ENCODE peak calls at places on chromosomes 12 and 14, in eight cellular contexts. One of them, this sample, is unnamed.

GRCh38 chr14:90839024-90839888 is 23.0 kb upstream of the TTC7B start:
- DNase-seq in MM.1S: no peak
- DNase-seq in AG09309: no peak
- DNase-seq in fibroblast of lung: peak
- DNase-seq in activated CD4-positive, alpha-beta T cell treated with anti-CD3 and anti-CD28 coated beads, Interleukin-2, amount 50 U/mL, for 48 hours: no peak
- DNase-seq in right lobe of liver: no peak
- DNase-seq in ovary: no peak
- DNase-seq in activated effector memory CD4-positive, alpha-beta T cell treated with Interleukin-2 at 50 U/mL for 16 hours: no peak
- DNase-seq in this sample: no peak

GRCh38 chr14:102316048-102316745 is 3.3 kb upstream of the ZNF839 start:
- DNase-seq in MM.1S: peak
- DNase-seq in AG09309: no peak
- DNase-seq in ovary: peak
- DNase-seq in activated CD4-positive, alpha-beta T cell treated with anti-CD3 and anti-CD28 coated beads, Interleukin-2, amount 50 U/mL, for 48 hours: peak
- DNase-seq in right lobe of liver: peak
- DNase-seq in fibroblast of lung: peak
- DNase-seq in activated effector memory CD4-positive, alpha-beta T cell treated with Interleukin-2 at 50 U/mL for 16 hours: no peak
- DNase-seq in this sample: no peak

GRCh38 chr14:103422981-103423600 is 37.9 kb downstream of the MARK3 start:
- DNase-seq in MM.1S: no peak
- DNase-seq in fibroblast of lung: peak
- DNase-seq in right lobe of liver: no peak
- DNase-seq in AG09309: no peak
- DNase-seq in activated CD4-positive, alpha-beta T cell treated with anti-CD3 and anti-CD28 coated beads, Interleukin-2, amount 50 U/mL, for 48 hours: no peak
- DNase-seq in ovary: no peak
- DNase-seq in activated effector memory CD4-positive, alpha-beta T cell treated with Interleukin-2 at 50 U/mL for 16 hours: no peak
- DNase-seq in this sample: no peak

GRCh38 chr12:131281016-131281415 is 327.3 kb downstream of the ADGRD1 start:
- DNase-seq in ovary: peak
- DNase-seq in MM.1S: no peak
- DNase-seq in activated effector memory CD4-positive, alpha-beta T cell treated with Interleukin-2 at 50 U/mL for 16 hours: no peak
- DNase-seq in right lobe of liver: no peak
- DNase-seq in fibroblast of lung: no peak
- DNase-seq in activated CD4-positive, alpha-beta T cell treated with anti-CD3 and anti-CD28 coated beads, Interleukin-2, amount 50 U/mL, for 48 hours: no peak
- DNase-seq in AG09309: no peak
- DNase-seq in this sample: peak

GRCh38 chr14:41549821-41550597 is 56.7 kb upstream of the LRFN5 start:
- DNase-seq in MM.1S: no peak
- DNase-seq in right lobe of liver: no peak
- DNase-seq in ovary: no peak
- DNase-seq in activated CD4-positive, alpha-beta T cell treated with anti-CD3 and anti-CD28 coated beads, Interleukin-2, amount 50 U/mL, for 48 hours: no peak
- DNase-seq in activated effector memory CD4-positive, alpha-beta T cell treated with Interleukin-2 at 50 U/mL for 16 hours: no peak
- DNase-seq in AG09309: no peak
- DNase-seq in fibroblast of lung: peak
- DNase-seq in this sample: no peak

GRCh38 chr12:120362516-120363273 is 6.3 kb downstream of the MSI1 start:
- DNase-seq in MM.1S: no peak
- DNase-seq in activated CD4-positive, alpha-beta T cell treated with anti-CD3 and anti-CD28 coated beads, Interleukin-2, amount 50 U/mL, for 48 hours: no peak
- DNase-seq in right lobe of liver: no peak
- DNase-seq in AG09309: no peak
- DNase-seq in ovary: no peak
- DNase-seq in fibroblast of lung: no peak
- DNase-seq in activated effector memory CD4-positive, alpha-beta T cell treated with Interleukin-2 at 50 U/mL for 16 hours: no peak
- DNase-seq in this sample: no peak

GRCh38 chr14:85122690-85123089 is 407.3 kb upstream of the FLRT2 start:
- DNase-seq in fibroblast of lung: peak
- DNase-seq in activated effector memory CD4-positive, alpha-beta T cell treated with Interleukin-2 at 50 U/mL for 16 hours: no peak
- DNase-seq in right lobe of liver: no peak
- DNase-seq in MM.1S: no peak
- DNase-seq in AG09309: peak
- DNase-seq in activated CD4-positive, alpha-beta T cell treated with anti-CD3 and anti-CD28 coated beads, Interleukin-2, amount 50 U/mL, for 48 hours: no peak
- DNase-seq in ovary: no peak
- DNase-seq in this sample: no peak

GRCh38 chr12:46825526-46826414 is at the start of gene SLC38A4:
- DNase-seq in fibroblast of lung: peak
- DNase-seq in ovary: no peak
- DNase-seq in activated effector memory CD4-positive, alpha-beta T cell treated with Interleukin-2 at 50 U/mL for 16 hours: no peak
- DNase-seq in AG09309: no peak
- DNase-seq in MM.1S: no peak
- DNase-seq in activated CD4-positive, alpha-beta T cell treated with anti-CD3 and anti-CD28 coated beads, Interleukin-2, amount 50 U/mL, for 48 hours: no peak
- DNase-seq in right lobe of liver: peak
- DNase-seq in this sample: no peak

GRCh38 chr14:89139404-89140247 is 277.4 kb downstream of the FOXN3 start:
- DNase-seq in right lobe of liver: no peak
- DNase-seq in ovary: no peak
- DNase-seq in MM.1S: no peak
- DNase-seq in AG09309: no peak
- DNase-seq in activated effector memory CD4-positive, alpha-beta T cell treated with Interleukin-2 at 50 U/mL for 16 hours: no peak
- DNase-seq in fibroblast of lung: no peak
- DNase-seq in activated CD4-positive, alpha-beta T cell treated with anti-CD3 and anti-CD28 coated beads, Interleukin-2, amount 50 U/mL, for 48 hours: no peak
- DNase-seq in this sample: no peak

GRCh38 chr14:74835607-74836250 is 40.2 kb downstream of the PROX2 start:
- DNase-seq in fibroblast of lung: no peak
- DNase-seq in right lobe of liver: no peak
- DNase-seq in AG09309: no peak
- DNase-seq in ovary: no peak
- DNase-seq in MM.1S: no peak
- DNase-seq in activated CD4-positive, alpha-beta T cell treated with anti-CD3 and anti-CD28 coated beads, Interleukin-2, amount 50 U/mL, for 48 hours: no peak
- DNase-seq in activated effector memory CD4-positive, alpha-beta T cell treated with Interleukin-2 at 50 U/mL for 16 hours: no peak
- DNase-seq in this sample: no peak

GRCh38 chr14:73757876-73758391 is 43.8 kb upstream of the PNMA1 start:
- DNase-seq in AG09309: no peak
- DNase-seq in MM.1S: no peak
- DNase-seq in ovary: no peak
- DNase-seq in activated CD4-positive, alpha-beta T cell treated with anti-CD3 and anti-CD28 coated beads, Interleukin-2, amount 50 U/mL, for 48 hours: no peak
- DNase-seq in right lobe of liver: no peak
- DNase-seq in activated effector memory CD4-positive, alpha-beta T cell treated with Interleukin-2 at 50 U/mL for 16 hours: no peak
- DNase-seq in fibroblast of lung: no peak
- DNase-seq in this sample: no peak

GRCh38 chr14:72792051-72792788 is 101.7 kb downstream of the DPF3 start:
- DNase-seq in right lobe of liver: peak
- DNase-seq in fibroblast of lung: peak
- DNase-seq in activated effector memory CD4-positive, alpha-beta T cell treated with Interleukin-2 at 50 U/mL for 16 hours: no peak
- DNase-seq in ovary: peak
- DNase-seq in AG09309: no peak
- DNase-seq in activated CD4-positive, alpha-beta T cell treated with anti-CD3 and anti-CD28 coated beads, Interleukin-2, amount 50 U/mL, for 48 hours: no peak
- DNase-seq in MM.1S: no peak
- DNase-seq in this sample: no peak

GRCh38 chr14:36454599-36455240 is 65.3 kb downstream of the NKX2-1 start:
- DNase-seq in fibroblast of lung: no peak
- DNase-seq in MM.1S: no peak
- DNase-seq in ovary: no peak
- DNase-seq in activated CD4-positive, alpha-beta T cell treated with anti-CD3 and anti-CD28 coated beads, Interleukin-2, amount 50 U/mL, for 48 hours: no peak
- DNase-seq in AG09309: no peak
- DNase-seq in right lobe of liver: peak
- DNase-seq in activated effector memory CD4-positive, alpha-beta T cell treated with Interleukin-2 at 50 U/mL for 16 hours: no peak
- DNase-seq in this sample: no peak

GRCh38 chr12:27367078-27367477 is 34.4 kb downstream of the BMAL2 start:
- DNase-seq in right lobe of liver: no peak
- DNase-seq in activated CD4-positive, alpha-beta T cell treated with anti-CD3 and anti-CD28 coated beads, Interleukin-2, amount 50 U/mL, for 48 hours: no peak
- DNase-seq in fibroblast of lung: no peak
- DNase-seq in activated effector memory CD4-positive, alpha-beta T cell treated with Interleukin-2 at 50 U/mL for 16 hours: no peak
- DNase-seq in ovary: no peak
- DNase-seq in AG09309: no peak
- DNase-seq in MM.1S: no peak
- DNase-seq in this sample: no peak

GRCh38 chr12:128825845-128826244 is 2.1 kb upstream of the SLC15A4 start:
- DNase-seq in activated effector memory CD4-positive, alpha-beta T cell treated with Interleukin-2 at 50 U/mL for 16 hours: no peak
- DNase-seq in fibroblast of lung: no peak
- DNase-seq in AG09309: no peak
- DNase-seq in activated CD4-positive, alpha-beta T cell treated with anti-CD3 and anti-CD28 coated beads, Interleukin-2, amount 50 U/mL, for 48 hours: no peak
- DNase-seq in ovary: no peak
- DNase-seq in right lobe of liver: no peak
- DNase-seq in MM.1S: no peak
- DNase-seq in this sample: no peak

GRCh38 chr14:36096090-36096489 is 80.4 kb downstream of the PTCSC3 start:
- DNase-seq in right lobe of liver: no peak
- DNase-seq in AG09309: no peak
- DNase-seq in MM.1S: no peak
- DNase-seq in fibroblast of lung: no peak
- DNase-seq in activated effector memory CD4-positive, alpha-beta T cell treated with Interleukin-2 at 50 U/mL for 16 hours: no peak
- DNase-seq in ovary: no peak
- DNase-seq in activated CD4-positive, alpha-beta T cell treated with anti-CD3 and anti-CD28 coated beads, Interleukin-2, amount 50 U/mL, for 48 hours: no peak
- DNase-seq in this sample: no peak

GRCh38 chr12:112714166-112714565 is 77.4 kb upstream of the RPH3A start:
- DNase-seq in ovary: no peak
- DNase-seq in MM.1S: no peak
- DNase-seq in activated effector memory CD4-positive, alpha-beta T cell treated with Interleukin-2 at 50 U/mL for 16 hours: no peak
- DNase-seq in fibroblast of lung: no peak
- DNase-seq in AG09309: no peak
- DNase-seq in activated CD4-positive, alpha-beta T cell treated with anti-CD3 and anti-CD28 coated beads, Interleukin-2, amount 50 U/mL, for 48 hours: no peak
- DNase-seq in right lobe of liver: no peak
- DNase-seq in this sample: no peak

GRCh38 chr12:105069936-105070702 is 14.1 kb downstream of the ALDH1L2 start:
- DNase-seq in MM.1S: no peak
- DNase-seq in ovary: no peak
- DNase-seq in activated effector memory CD4-positive, alpha-beta T cell treated with Interleukin-2 at 50 U/mL for 16 hours: no peak
- DNase-seq in activated CD4-positive, alpha-beta T cell treated with anti-CD3 and anti-CD28 coated beads, Interleukin-2, amount 50 U/mL, for 48 hours: no peak
- DNase-seq in fibroblast of lung: no peak
- DNase-seq in right lobe of liver: no peak
- DNase-seq in AG09309: no peak
- DNase-seq in this sample: no peak

GRCh38 chr14:22489957-22490950 is 98.8 kb downstream of the DAD1 start:
- DNase-seq in AG09309: no peak
- DNase-seq in activated CD4-positive, alpha-beta T cell treated with anti-CD3 and anti-CD28 coated beads, Interleukin-2, amount 50 U/mL, for 48 hours: no peak
- DNase-seq in activated effector memory CD4-positive, alpha-beta T cell treated with Interleukin-2 at 50 U/mL for 16 hours: no peak
- DNase-seq in MM.1S: no peak
- DNase-seq in fibroblast of lung: no peak
- DNase-seq in ovary: no peak
- DNase-seq in right lobe of liver: no peak
- DNase-seq in this sample: no peak

GRCh38 chr14:32407170-32407569 is 78.1 kb downstream of the AKAP6 start:
- DNase-seq in activated CD4-positive, alpha-beta T cell treated with anti-CD3 and anti-CD28 coated beads, Interleukin-2, amount 50 U/mL, for 48 hours: no peak
- DNase-seq in fibroblast of lung: peak
- DNase-seq in AG09309: no peak
- DNase-seq in right lobe of liver: no peak
- DNase-seq in activated effector memory CD4-positive, alpha-beta T cell treated with Interleukin-2 at 50 U/mL for 16 hours: no peak
- DNase-seq in ovary: no peak
- DNase-seq in MM.1S: no peak
- DNase-seq in this sample: peak

GRCh38 chr14:93430889-93431670 is at the start of gene UNC79:
- DNase-seq in right lobe of liver: no peak
- DNase-seq in activated CD4-positive, alpha-beta T cell treated with anti-CD3 and anti-CD28 coated beads, Interleukin-2, amount 50 U/mL, for 48 hours: no peak
- DNase-seq in fibroblast of lung: peak
- DNase-seq in MM.1S: no peak
- DNase-seq in AG09309: no peak
- DNase-seq in ovary: no peak
- DNase-seq in activated effector memory CD4-positive, alpha-beta T cell treated with Interleukin-2 at 50 U/mL for 16 hours: no peak
- DNase-seq in this sample: peak

GRCh38 chr12:73514672-73515071 is 1023.0 kb upstream of the ATXN7L3B start:
- DNase-seq in ovary: no peak
- DNase-seq in activated CD4-positive, alpha-beta T cell treated with anti-CD3 and anti-CD28 coated beads, Interleukin-2, amount 50 U/mL, for 48 hours: no peak
- DNase-seq in right lobe of liver: no peak
- DNase-seq in activated effector memory CD4-positive, alpha-beta T cell treated with Interleukin-2 at 50 U/mL for 16 hours: no peak
- DNase-seq in MM.1S: no peak
- DNase-seq in AG09309: no peak
- DNase-seq in fibroblast of lung: no peak
- DNase-seq in this sample: no peak

GRCh38 chr14:35068238-35069012 is 22.4 kb downstream of the FAM177A1 start:
- DNase-seq in activated effector memory CD4-positive, alpha-beta T cell treated with Interleukin-2 at 50 U/mL for 16 hours: no peak
- DNase-seq in fibroblast of lung: no peak
- DNase-seq in activated CD4-positive, alpha-beta T cell treated with anti-CD3 and anti-CD28 coated beads, Interleukin-2, amount 50 U/mL, for 48 hours: no peak
- DNase-seq in right lobe of liver: no peak
- DNase-seq in ovary: no peak
- DNase-seq in AG09309: no peak
- DNase-seq in MM.1S: no peak
- DNase-seq in this sample: no peak

GRCh38 chr14:51367600-51367931 is 127.5 kb downstream of the TMX1 start:
- DNase-seq in activated effector memory CD4-positive, alpha-beta T cell treated with Interleukin-2 at 50 U/mL for 16 hours: no peak
- DNase-seq in activated CD4-positive, alpha-beta T cell treated with anti-CD3 and anti-CD28 coated beads, Interleukin-2, amount 50 U/mL, for 48 hours: no peak
- DNase-seq in ovary: no peak
- DNase-seq in MM.1S: no peak
- DNase-seq in fibroblast of lung: peak
- DNase-seq in right lobe of liver: no peak
- DNase-seq in AG09309: peak
- DNase-seq in this sample: no peak

GRCh38 chr14:67784244-67784823 is 32.1 kb downstream of the ZFYVE26 start:
- DNase-seq in MM.1S: no peak
- DNase-seq in activated CD4-positive, alpha-beta T cell treated with anti-CD3 and anti-CD28 coated beads, Interleukin-2, amount 50 U/mL, for 48 hours: no peak
- DNase-seq in right lobe of liver: no peak
- DNase-seq in ovary: no peak
- DNase-seq in fibroblast of lung: no peak
- DNase-seq in AG09309: no peak
- DNase-seq in activated effector memory CD4-positive, alpha-beta T cell treated with Interleukin-2 at 50 U/mL for 16 hours: no peak
- DNase-seq in this sample: no peak

GRCh38 chr12:114045333-114045732 is 79.2 kb upstream of the RBM19 start:
- DNase-seq in ovary: no peak
- DNase-seq in AG09309: peak
- DNase-seq in MM.1S: no peak
- DNase-seq in fibroblast of lung: no peak
- DNase-seq in activated effector memory CD4-positive, alpha-beta T cell treated with Interleukin-2 at 50 U/mL for 16 hours: no peak
- DNase-seq in activated CD4-positive, alpha-beta T cell treated with anti-CD3 and anti-CD28 coated beads, Interleukin-2, amount 50 U/mL, for 48 hours: no peak
- DNase-seq in right lobe of liver: peak
- DNase-seq in this sample: no peak

GRCh38 chr12:6266431-6267006 is 44.0 kb upstream of the PLEKHG6 start:
- DNase-seq in fibroblast of lung: no peak
- DNase-seq in right lobe of liver: no peak
- DNase-seq in ovary: no peak
- DNase-seq in activated CD4-positive, alpha-beta T cell treated with anti-CD3 and anti-CD28 coated beads, Interleukin-2, amount 50 U/mL, for 48 hours: no peak
- DNase-seq in activated effector memory CD4-positive, alpha-beta T cell treated with Interleukin-2 at 50 U/mL for 16 hours: no peak
- DNase-seq in AG09309: no peak
- DNase-seq in MM.1S: no peak
- DNase-seq in this sample: no peak

GRCh38 chr14:55914771-55915170 is 203.4 kb upstream of the PELI2 start:
- DNase-seq in right lobe of liver: no peak
- DNase-seq in AG09309: no peak
- DNase-seq in ovary: no peak
- DNase-seq in fibroblast of lung: peak
- DNase-seq in MM.1S: no peak
- DNase-seq in activated CD4-positive, alpha-beta T cell treated with anti-CD3 and anti-CD28 coated beads, Interleukin-2, amount 50 U/mL, for 48 hours: no peak
- DNase-seq in activated effector memory CD4-positive, alpha-beta T cell treated with Interleukin-2 at 50 U/mL for 16 hours: no peak
- DNase-seq in this sample: no peak

GRCh38 chr12:48142818-48143674 is 14.3 kb downstream of the ASB8 start:
- DNase-seq in fibroblast of lung: no peak
- DNase-seq in ovary: no peak
- DNase-seq in activated effector memory CD4-positive, alpha-beta T cell treated with Interleukin-2 at 50 U/mL for 16 hours: no peak
- DNase-seq in MM.1S: no peak
- DNase-seq in AG09309: no peak
- DNase-seq in activated CD4-positive, alpha-beta T cell treated with anti-CD3 and anti-CD28 coated beads, Interleukin-2, amount 50 U/mL, for 48 hours: no peak
- DNase-seq in right lobe of liver: no peak
- DNase-seq in this sample: no peak

GRCh38 chr12:79871621-79872020 is 63.3 kb downstream of the PPP1R12A start:
- DNase-seq in MM.1S: no peak
- DNase-seq in AG09309: no peak
- DNase-seq in activated CD4-positive, alpha-beta T cell treated with anti-CD3 and anti-CD28 coated beads, Interleukin-2, amount 50 U/mL, for 48 hours: no peak
- DNase-seq in ovary: no peak
- DNase-seq in right lobe of liver: no peak
- DNase-seq in fibroblast of lung: no peak
- DNase-seq in activated effector memory CD4-positive, alpha-beta T cell treated with Interleukin-2 at 50 U/mL for 16 hours: no peak
- DNase-seq in this sample: no peak

GRCh38 chr12:121839106-121839992 is 19.3 kb downstream of the HPD start:
- DNase-seq in fibroblast of lung: peak
- DNase-seq in activated CD4-positive, alpha-beta T cell treated with anti-CD3 and anti-CD28 coated beads, Interleukin-2, amount 50 U/mL, for 48 hours: peak
- DNase-seq in MM.1S: peak
- DNase-seq in activated effector memory CD4-positive, alpha-beta T cell treated with Interleukin-2 at 50 U/mL for 16 hours: peak
- DNase-seq in ovary: peak
- DNase-seq in right lobe of liver: peak
- DNase-seq in AG09309: peak
- DNase-seq in this sample: peak

GRCh38 chr14:85466678-85467077 is 63.3 kb upstream of the FLRT2 start:
- DNase-seq in fibroblast of lung: no peak
- DNase-seq in MM.1S: no peak
- DNase-seq in activated effector memory CD4-positive, alpha-beta T cell treated with Interleukin-2 at 50 U/mL for 16 hours: no peak
- DNase-seq in activated CD4-positive, alpha-beta T cell treated with anti-CD3 and anti-CD28 coated beads, Interleukin-2, amount 50 U/mL, for 48 hours: no peak
- DNase-seq in ovary: no peak
- DNase-seq in right lobe of liver: no peak
- DNase-seq in AG09309: no peak
- DNase-seq in this sample: no peak

GRCh38 chr12:26939192-26939832 is 1.0 kb downstream of the FGFR1OP2 start:
- DNase-seq in activated CD4-positive, alpha-beta T cell treated with anti-CD3 and anti-CD28 coated beads, Interleukin-2, amount 50 U/mL, for 48 hours: no peak
- DNase-seq in MM.1S: peak
- DNase-seq in activated effector memory CD4-positive, alpha-beta T cell treated with Interleukin-2 at 50 U/mL for 16 hours: no peak
- DNase-seq in right lobe of liver: no peak
- DNase-seq in fibroblast of lung: peak
- DNase-seq in AG09309: no peak
- DNase-seq in ovary: no peak
- DNase-seq in this sample: no peak

GRCh38 chr14:63672417-63673180 is 30.9 kb upstream of the WDR89 start:
- DNase-seq in activated CD4-positive, alpha-beta T cell treated with anti-CD3 and anti-CD28 coated beads, Interleukin-2, amount 50 U/mL, for 48 hours: no peak
- DNase-seq in right lobe of liver: no peak
- DNase-seq in activated effector memory CD4-positive, alpha-beta T cell treated with Interleukin-2 at 50 U/mL for 16 hours: no peak
- DNase-seq in ovary: no peak
- DNase-seq in fibroblast of lung: no peak
- DNase-seq in AG09309: no peak
- DNase-seq in MM.1S: no peak
- DNase-seq in this sample: no peak